ENCODE peak calls at places on chromosomes 4 and X, in nine cellular contexts. One of them, this sample, is unnamed.

GRCh38 chrX:47030339-47030738 is 47.9 kb upstream of the RGN start:
- DNase-seq in mucosa of descending colon: no peak
- DNase-seq in right lobe of liver: no peak
- DNase-seq in cardiac fibroblast: peak
- DNase-seq in HFFc6: peak
- DNase-seq in AG10803: peak
- DNase-seq in MM.1S: peak
- DNase-seq in Caco-2: no peak
- DNase-seq in cardiac muscle cell: peak
- DNase-seq in this sample: peak

GRCh38 chrX:43481601-43482000 is 174.5 kb upstream of the MAOA start:
- DNase-seq in cardiac muscle cell: no peak
- DNase-seq in HFFc6: no peak
- DNase-seq in mucosa of descending colon: no peak
- DNase-seq in right lobe of liver: no peak
- DNase-seq in AG10803: no peak
- DNase-seq in MM.1S: no peak
- DNase-seq in cardiac fibroblast: no peak
- DNase-seq in Caco-2: no peak
- DNase-seq in this sample: no peak

GRCh38 chr4:6079965-6080364 is 61.7 kb upstream of the C4orf50 start:
- DNase-seq in mucosa of descending colon: no peak
- DNase-seq in AG10803: no peak
- DNase-seq in right lobe of liver: no peak
- DNase-seq in cardiac muscle cell: no peak
- DNase-seq in HFFc6: no peak
- DNase-seq in MM.1S: no peak
- DNase-seq in Caco-2: no peak
- DNase-seq in cardiac fibroblast: no peak
- DNase-seq in this sample: no peak

GRCh38 chrX:48794993-48795501 is 6.8 kb upstream of the HDAC6 start:
- DNase-seq in Caco-2: peak
- DNase-seq in HFFc6: peak
- DNase-seq in cardiac muscle cell: peak
- DNase-seq in mucosa of descending colon: no peak
- DNase-seq in right lobe of liver: no peak
- DNase-seq in cardiac fibroblast: peak
- DNase-seq in MM.1S: no peak
- DNase-seq in AG10803: peak
- DNase-seq in this sample: no peak

GRCh38 chr4:5888706-5889696 is 3.9 kb downstream of the CRMP1 start:
- DNase-seq in MM.1S: no peak
- DNase-seq in cardiac fibroblast: no peak
- DNase-seq in mucosa of descending colon: no peak
- DNase-seq in HFFc6: no peak
- DNase-seq in AG10803: no peak
- DNase-seq in Caco-2: no peak
- DNase-seq in right lobe of liver: no peak
- DNase-seq in cardiac muscle cell: no peak
- DNase-seq in this sample: no peak

GRCh38 chrX:48511561-48511960 is 2.8 kb downstream of the PORCN start:
- DNase-seq in Caco-2: peak
- DNase-seq in HFFc6: no peak
- DNase-seq in right lobe of liver: no peak
- DNase-seq in mucosa of descending colon: no peak
- DNase-seq in MM.1S: no peak
- DNase-seq in AG10803: no peak
- DNase-seq in cardiac fibroblast: peak
- DNase-seq in cardiac muscle cell: no peak
- DNase-seq in this sample: no peak

GRCh38 chr4:104490096-104490769 is 4.5 kb downstream of the CXXC4 start:
- DNase-seq in MM.1S: peak
- DNase-seq in right lobe of liver: peak
- DNase-seq in HFFc6: no peak
- DNase-seq in mucosa of descending colon: no peak
- DNase-seq in Caco-2: no peak
- DNase-seq in cardiac muscle cell: no peak
- DNase-seq in cardiac fibroblast: no peak
- DNase-seq in AG10803: no peak
- DNase-seq in this sample: no peak

GRCh38 chrX:25596881-25597280 is 541.3 kb upstream of the MAGEB18 start:
- DNase-seq in HFFc6: no peak
- DNase-seq in MM.1S: no peak
- DNase-seq in right lobe of liver: no peak
- DNase-seq in cardiac muscle cell: peak
- DNase-seq in mucosa of descending colon: no peak
- DNase-seq in AG10803: no peak
- DNase-seq in Caco-2: no peak
- DNase-seq in cardiac fibroblast: peak
- DNase-seq in this sample: no peak

GRCh38 chr4:823761-824460 is 2.0 kb downstream of the CPLX1 start:
- DNase-seq in Caco-2: no peak
- DNase-seq in cardiac muscle cell: no peak
- DNase-seq in right lobe of liver: no peak
- DNase-seq in mucosa of descending colon: peak
- DNase-seq in cardiac fibroblast: no peak
- DNase-seq in HFFc6: no peak
- DNase-seq in AG10803: no peak
- DNase-seq in MM.1S: no peak
- DNase-seq in this sample: no peak

DNA sequence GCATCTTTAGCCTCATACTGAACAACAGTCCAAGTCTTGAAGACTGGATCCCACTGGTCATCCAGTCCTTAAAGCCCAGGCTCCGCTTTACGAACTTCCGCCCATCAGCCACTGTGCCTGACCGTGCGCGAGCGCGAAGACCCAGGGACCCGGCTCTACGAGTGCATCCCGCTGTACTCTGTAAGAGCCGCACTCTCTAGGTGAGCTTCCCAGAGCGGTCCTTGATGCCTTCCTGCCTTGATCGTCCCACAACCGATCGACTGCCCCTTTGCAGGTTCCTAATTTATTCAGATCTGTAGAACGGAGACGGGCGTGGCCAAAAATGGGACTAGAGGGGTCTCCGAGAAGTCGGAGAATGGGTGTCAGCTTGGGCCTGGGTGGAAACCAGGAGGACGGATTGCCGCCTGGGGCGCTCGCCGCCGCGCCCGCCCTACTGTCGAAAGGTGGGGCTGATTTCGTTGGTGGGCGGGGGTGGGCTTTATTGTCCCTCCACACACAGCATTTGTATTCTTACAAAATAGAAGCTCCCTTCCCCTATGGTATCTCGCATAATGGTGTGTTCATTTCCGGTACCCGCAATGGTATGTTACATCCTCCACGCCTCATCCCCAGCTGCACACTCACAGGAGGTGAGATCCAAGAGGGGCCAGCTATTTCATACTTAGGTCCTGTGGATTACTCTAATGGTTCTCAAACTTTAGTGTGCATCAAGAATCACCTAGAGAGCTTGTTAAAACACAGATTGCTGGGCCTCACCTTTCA is 42.3 kb upstream of the FAM156A start:
- DNase-seq in cardiac muscle cell: peak
- DNase-seq in mucosa of descending colon: no peak
- DNase-seq in Caco-2: no peak
- DNase-seq in cardiac fibroblast: peak
- DNase-seq in MM.1S: no peak
- DNase-seq in AG10803: no peak
- DNase-seq in HFFc6: no peak
- DNase-seq in right lobe of liver: no peak
- DNase-seq in this sample: no peak
- TF ChIP-seq CTCF in cardiac muscle cell: peak
- TF ChIP-seq CTCF in mucosa of descending colon: no peak
- TF ChIP-seq CTCF in Caco-2: no peak
- TF ChIP-seq CTCF in cardiac fibroblast: no peak
- TF ChIP-seq CTCF in MM.1S: no peak
- TF ChIP-seq CTCF in AG10803: no peak
- TF ChIP-seq CTCF in HFFc6: no peak
- TF ChIP-seq CTCF in right lobe of liver: no peak
- TF ChIP-seq CTCF in this sample: no peak

DNA sequence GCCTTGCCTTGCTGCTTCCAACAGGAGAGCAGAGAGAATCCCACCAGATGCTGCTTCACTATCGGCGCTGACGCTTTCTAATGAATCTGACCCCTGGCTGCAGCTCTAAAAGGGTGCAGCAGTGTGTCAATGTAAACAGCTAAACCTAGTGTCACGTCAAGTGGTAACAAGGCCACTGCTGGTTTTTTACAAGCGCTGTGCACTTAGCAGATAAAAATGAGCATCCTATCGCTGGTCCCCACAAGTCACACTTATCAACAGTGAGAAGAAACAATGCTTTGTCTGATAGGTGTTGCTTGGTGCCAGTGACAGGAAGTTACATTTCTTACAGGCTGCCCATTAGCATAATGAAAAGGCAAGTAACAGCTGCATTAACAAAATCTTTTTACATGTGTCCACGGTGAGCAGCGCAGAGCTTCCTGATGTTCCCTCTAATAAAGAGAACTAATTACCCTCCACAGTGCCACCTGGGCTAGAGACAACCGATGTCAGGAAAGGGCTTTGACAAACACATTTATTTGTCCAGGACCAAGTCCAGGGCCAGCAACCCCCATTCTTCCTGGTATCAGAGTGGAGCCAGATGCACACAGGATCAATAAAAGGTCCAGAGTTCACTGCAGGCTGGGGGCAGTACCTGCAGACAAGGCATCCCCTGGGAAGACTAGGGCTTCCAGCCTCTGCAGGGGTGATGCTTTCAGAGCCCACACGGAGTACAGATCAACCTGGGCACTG is 176.0 kb downstream of the MGST2 start:
- DNase-seq in AG10803: no peak
- DNase-seq in MM.1S: no peak
- DNase-seq in Caco-2: peak
- DNase-seq in HFFc6: no peak
- DNase-seq in cardiac fibroblast: no peak
- DNase-seq in right lobe of liver: peak
- DNase-seq in mucosa of descending colon: no peak
- DNase-seq in cardiac muscle cell: no peak
- DNase-seq in this sample: no peak
- TF ChIP-seq CTCF in AG10803: no peak
- TF ChIP-seq CTCF in MM.1S: no peak
- TF ChIP-seq CTCF in Caco-2: no peak
- TF ChIP-seq CTCF in HFFc6: no peak
- TF ChIP-seq CTCF in cardiac fibroblast: no peak
- TF ChIP-seq CTCF in right lobe of liver: peak
- TF ChIP-seq CTCF in mucosa of descending colon: no peak
- TF ChIP-seq CTCF in cardiac muscle cell: no peak
- TF ChIP-seq CTCF in this sample: no peak

GRCh38 chr4:11914406-11914805 is 485.7 kb upstream of the HS3ST1 start:
- DNase-seq in right lobe of liver: no peak
- DNase-seq in AG10803: no peak
- DNase-seq in HFFc6: no peak
- DNase-seq in MM.1S: no peak
- DNase-seq in cardiac fibroblast: peak
- DNase-seq in cardiac muscle cell: peak
- DNase-seq in Caco-2: no peak
- DNase-seq in mucosa of descending colon: no peak
- DNase-seq in this sample: no peak
- TF ChIP-seq CTCF in right lobe of liver: no peak
- TF ChIP-seq CTCF in AG10803: no peak
- TF ChIP-seq CTCF in HFFc6: no peak
- TF ChIP-seq CTCF in MM.1S: no peak
- TF ChIP-seq CTCF in cardiac fibroblast: no peak
- TF ChIP-seq CTCF in cardiac muscle cell: no peak
- TF ChIP-seq CTCF in Caco-2: no peak
- TF ChIP-seq CTCF in mucosa of descending colon: no peak
- TF ChIP-seq CTCF in this sample: no peak

DNA sequence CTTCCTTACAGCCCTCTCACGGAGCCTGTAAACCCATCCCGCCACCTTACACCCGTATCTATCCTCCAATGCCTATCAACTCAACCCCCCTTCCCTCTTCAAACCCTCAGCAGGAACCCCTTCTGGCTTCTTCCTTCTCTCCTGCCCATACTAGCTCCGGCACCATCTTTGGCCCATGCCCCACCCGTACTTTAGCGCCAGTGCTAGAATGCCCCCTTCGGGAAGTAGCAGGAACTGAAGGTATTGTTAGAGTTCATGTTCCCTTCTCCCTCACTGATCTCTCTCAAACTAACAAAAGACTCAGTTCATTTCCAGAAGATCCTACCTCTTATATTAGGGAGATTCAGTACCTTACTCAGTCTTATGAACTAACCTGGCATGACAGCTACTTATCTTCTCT is 2.7 kb upstream of the UGT2B15 start:
- DNase-seq in mucosa of descending colon: no peak
- DNase-seq in MM.1S: no peak
- DNase-seq in HFFc6: no peak
- DNase-seq in cardiac fibroblast: no peak
- DNase-seq in cardiac muscle cell: no peak
- DNase-seq in right lobe of liver: no peak
- DNase-seq in Caco-2: no peak
- DNase-seq in AG10803: no peak
- DNase-seq in this sample: no peak
- TF ChIP-seq CTCF in mucosa of descending colon: no peak
- TF ChIP-seq CTCF in MM.1S: peak
- TF ChIP-seq CTCF in HFFc6: no peak
- TF ChIP-seq CTCF in cardiac fibroblast: no peak
- TF ChIP-seq CTCF in cardiac muscle cell: no peak
- TF ChIP-seq CTCF in right lobe of liver: no peak
- TF ChIP-seq CTCF in Caco-2: no peak
- TF ChIP-seq CTCF in AG10803: no peak
- TF ChIP-seq CTCF in this sample: no peak

GRCh38 chrX:40468033-40468979 is 112.5 kb upstream of the ATP6AP2 start:
- DNase-seq in cardiac muscle cell: peak
- DNase-seq in mucosa of descending colon: no peak
- DNase-seq in MM.1S: peak
- DNase-seq in right lobe of liver: no peak
- DNase-seq in Caco-2: peak
- DNase-seq in cardiac fibroblast: peak
- DNase-seq in AG10803: peak
- DNase-seq in HFFc6: peak
- DNase-seq in this sample: peak
- TF ChIP-seq CTCF in cardiac muscle cell: peak
- TF ChIP-seq CTCF in mucosa of descending colon: no peak
- TF ChIP-seq CTCF in MM.1S: peak
- TF ChIP-seq CTCF in right lobe of liver: peak
- TF ChIP-seq CTCF in Caco-2: no peak
- TF ChIP-seq CTCF in cardiac fibroblast: peak
- TF ChIP-seq CTCF in AG10803: peak
- TF ChIP-seq CTCF in HFFc6: peak
- TF ChIP-seq CTCF in this sample: peak

DNA sequence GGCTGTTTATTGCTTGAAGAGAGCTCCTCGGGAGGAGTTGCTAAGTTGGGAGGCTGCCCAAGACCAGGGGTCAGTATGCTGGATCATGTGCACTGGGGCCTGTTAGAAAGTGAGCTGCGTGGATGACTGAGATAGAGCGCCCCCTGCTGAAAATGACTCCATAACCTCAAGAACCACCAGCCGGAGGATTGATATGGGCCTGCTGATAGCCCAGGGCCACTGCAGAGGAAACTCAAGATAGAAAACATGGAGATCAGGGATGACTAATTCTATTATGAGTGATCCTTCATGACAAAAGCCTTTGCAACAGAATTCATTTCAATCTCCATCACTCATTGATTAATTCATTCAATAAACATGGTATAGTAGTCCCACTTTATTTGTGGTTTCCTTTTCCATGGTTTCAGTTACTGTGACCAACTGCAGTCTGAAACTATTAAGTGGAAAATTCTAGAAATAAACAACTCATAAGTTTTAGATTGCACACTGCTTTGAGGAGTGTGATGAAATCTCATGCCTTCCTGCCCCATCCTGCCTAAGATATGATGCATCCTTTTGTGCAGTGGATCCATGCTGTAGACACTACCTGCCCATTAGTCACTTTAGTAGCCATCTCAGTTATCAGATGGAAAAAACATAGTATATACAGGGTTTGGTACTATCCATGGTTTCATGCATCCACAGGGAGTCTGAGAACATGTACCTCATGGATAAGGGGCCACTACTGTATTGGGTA is 126.7 kb upstream of the MBNL3 start:
- DNase-seq in cardiac muscle cell: peak
- DNase-seq in mucosa of descending colon: no peak
- DNase-seq in cardiac fibroblast: peak
- DNase-seq in MM.1S: peak
- DNase-seq in HFFc6: peak
- DNase-seq in Caco-2: peak
- DNase-seq in AG10803: peak
- DNase-seq in right lobe of liver: peak
- DNase-seq in this sample: peak
- TF ChIP-seq CTCF in cardiac muscle cell: peak
- TF ChIP-seq CTCF in mucosa of descending colon: peak
- TF ChIP-seq CTCF in cardiac fibroblast: peak
- TF ChIP-seq CTCF in MM.1S: peak
- TF ChIP-seq CTCF in HFFc6: peak
- TF ChIP-seq CTCF in Caco-2: peak
- TF ChIP-seq CTCF in AG10803: peak
- TF ChIP-seq CTCF in right lobe of liver: peak
- TF ChIP-seq CTCF in this sample: no peak

This sample was measured in heart right ventricle.